ENCODE peak calls at places on chromosomes 6 and 20, in six cellular contexts. P is A673, T is neural progenitor cell, W is testis, G is NT2/D1, V is IMR-90. X is an unnamed sample. For H3K9me3, H3K27me3 and H3K4me1, the result is how much of the 10 kb centered on the place peaks cover.

GRCh38 chr6:117280922-117281321 is 15.6 kb downstream of the VGLL2 start:
- DNase-seq in P (no peak), G (no peak), T (no peak), V (no peak), W (no peak), X (no peak)

GRCh38 chr6:48111143-48111506 is at the start of gene PTCHD4:
- DNase-seq in W (no peak), G (peak), V (peak), T (peak), P (no peak), X (peak)

GRCh38 chr6:40352527-40353170 is 234.5 kb downstream of the LRFN2 start:
- DNase-seq in P (no peak), W (no peak), V (no peak), G (no peak), T (no peak), X (no peak)

GRCh38 chr6:119676230-119676629 is 326.7 kb upstream of the MAN1A1 start:
- DNase-seq in G (no peak), W (no peak), V (no peak), T (no peak), P (no peak), X (no peak)

GRCh38 chr20:36153754-36154695 is 515 bp upstream of the EPB41L1 start:
- DNase-seq in W (peak), P (peak), G (no peak), T (peak), V (peak), X (peak)

GRCh38 chr6:49326337-49326736 is 136.7 kb downstream of the MMUT start:
- DNase-seq in G (no peak), W (no peak), P (peak), T (no peak), V (peak), X (no peak)

GRCh38 chr20:43799150-43799711 is 72.4 kb upstream of the GTSF1L start:
- DNase-seq in W (peak), P (no peak), G (no peak), V (peak), T (no peak), X (no peak)

GRCh38 chr20:17611540-17612286 is 41.8 kb downstream of the DSTN start:
- DNase-seq in G (no peak), P (no peak), T (peak), V (no peak), W (no peak), X (no peak)

GRCh38 chr6:106083618-106084017 is 2.5 kb upstream of the PRDM1 start:
- DNase-seq in W (no peak), G (no peak), P (no peak), T (no peak), V (no peak), X (no peak)

GRCh38 chr6:27448456-27448855 is 24.4 kb downstream of the ZNF184 start:
- DNase-seq in V (no peak), W (no peak), T (no peak), G (no peak), P (no peak), X (no peak)
- H3K9me3 ChIP-seq in V (under half), W (under half), T (under half), G (half or more), P (half or more), X (half or more)

GRCh38 chr6:122612838-122613237 is 2.6 kb downstream of the PKIB start:
- DNase-seq in P (no peak), G (no peak), V (no peak), T (no peak), W (no peak), X (no peak)
- H3K27me3 ChIP-seq in P (under half), G (under half), V (under half), T (under half), W (under half), X (under half)

DNA sequence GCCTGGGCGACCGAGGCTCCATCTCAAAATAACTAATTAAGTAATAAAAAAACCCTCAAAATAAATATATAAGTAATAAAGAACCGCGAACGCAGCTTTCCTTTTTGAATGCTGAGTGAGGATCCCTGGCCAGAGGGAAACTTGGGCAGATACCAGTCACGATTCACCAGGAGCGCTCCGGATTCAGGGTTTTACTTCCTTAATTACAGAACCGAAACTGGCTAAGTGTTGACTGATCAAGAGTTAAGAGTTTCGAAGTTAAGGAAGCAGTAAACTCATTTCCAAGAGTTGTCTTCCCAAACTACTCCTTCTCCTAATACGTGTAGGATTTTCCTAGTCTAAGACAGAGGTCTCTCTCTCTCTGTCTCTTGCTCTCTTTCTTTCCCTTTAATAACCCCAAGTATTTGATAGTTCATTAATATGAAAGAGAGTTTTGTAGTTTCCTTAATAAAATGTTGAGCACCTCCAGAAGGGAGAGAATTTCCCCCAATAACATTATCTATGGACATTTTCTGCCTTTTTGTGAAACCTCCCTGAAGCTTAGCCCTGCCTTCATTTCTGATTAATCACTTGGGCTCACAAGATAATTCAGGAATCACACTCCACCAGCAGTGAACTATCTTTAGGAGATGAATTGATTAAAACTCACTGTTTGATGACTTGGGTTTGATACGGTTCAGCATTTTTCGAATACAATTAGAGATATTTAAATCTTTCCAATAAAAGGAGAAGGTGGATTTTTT is 61.5 kb upstream of the ZNF217 start:
- DNase-seq in T (no peak), P (no peak), G (no peak), V (no peak), W (no peak), X (no peak)
- H3K4me1 ChIP-seq in T (under half), P (half or more), G (under half), V (under half), W (under half), X (under half)

DNA sequence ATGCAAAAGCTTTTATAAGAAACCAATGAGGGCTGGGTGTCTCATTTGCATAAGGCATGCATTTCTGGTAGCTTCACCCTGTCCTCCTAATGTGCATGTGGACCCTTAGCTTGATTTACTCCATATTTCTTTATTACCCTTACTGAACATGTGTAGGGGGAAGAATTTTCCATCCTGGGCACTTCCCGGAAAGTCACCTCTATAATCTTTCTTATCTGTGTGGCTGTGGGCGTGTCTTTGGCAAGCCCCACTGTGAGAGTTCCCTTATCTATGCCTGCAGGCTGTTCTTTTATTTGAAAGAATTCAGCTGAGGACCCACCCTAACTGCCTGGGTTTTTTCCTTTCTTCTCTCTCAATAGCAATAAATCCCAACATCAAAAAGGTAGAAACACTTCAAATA is 627.8 kb downstream of the DOK5 start:
- DNase-seq in V (no peak), T (no peak), W (no peak), P (no peak), G (no peak), X (no peak)
- H3K9me3 ChIP-seq in V (under half), T (under half), W (under half), P (under half), G (under half), X (under half)

DNA sequence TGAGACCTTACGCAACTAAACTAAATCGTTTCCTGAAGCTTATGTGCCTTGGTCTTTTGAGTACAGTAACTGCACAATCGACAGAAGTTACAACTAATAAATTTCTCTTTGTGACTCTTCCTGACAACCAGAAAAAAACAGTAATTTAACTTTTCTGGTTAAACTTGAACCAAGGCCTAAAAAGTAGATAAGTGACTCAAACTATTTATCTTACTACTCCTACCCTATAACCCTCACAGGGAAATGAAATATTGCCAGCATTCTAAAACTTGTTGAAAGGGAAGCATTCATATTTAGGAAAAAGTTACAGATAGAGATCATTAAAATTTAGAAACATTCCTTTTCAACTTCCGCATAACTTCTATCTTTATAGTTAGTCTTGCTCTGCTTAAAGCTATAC is 1034.4 kb downstream of the EYS start:
- DNase-seq in V (no peak), W (no peak), G (no peak), T (no peak), P (no peak), X (no peak)
- H3K27me3 ChIP-seq in V (under half), W (under half), G (under half), T (under half), P (under half), X (under half)

DNA sequence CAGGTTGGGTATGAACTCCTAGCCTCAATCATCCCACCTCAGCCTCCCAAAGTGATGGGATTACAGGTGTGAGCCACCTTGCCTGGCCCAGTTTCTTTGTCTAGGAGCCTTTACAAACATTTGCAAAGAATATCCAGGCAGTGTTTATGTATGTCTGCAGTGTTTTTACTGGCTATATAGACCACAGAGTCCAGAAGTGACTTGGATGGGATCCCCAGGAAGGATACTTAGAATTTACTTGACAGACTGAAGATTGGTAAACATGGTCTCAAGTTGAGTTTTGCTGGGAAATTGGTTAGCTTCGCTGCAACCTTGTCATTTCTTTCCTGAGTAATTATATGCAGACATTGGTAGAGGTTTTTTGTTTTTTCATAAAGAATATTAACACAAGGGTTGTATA is 23.8 kb downstream of the JARID2 start:
- DNase-seq in P (no peak), W (no peak), T (no peak), V (no peak), G (no peak), X (no peak)
- H3K4me1 ChIP-seq in P (half or more), W (half or more), T (half or more), V (under half), G (under half), X (half or more)

DNA sequence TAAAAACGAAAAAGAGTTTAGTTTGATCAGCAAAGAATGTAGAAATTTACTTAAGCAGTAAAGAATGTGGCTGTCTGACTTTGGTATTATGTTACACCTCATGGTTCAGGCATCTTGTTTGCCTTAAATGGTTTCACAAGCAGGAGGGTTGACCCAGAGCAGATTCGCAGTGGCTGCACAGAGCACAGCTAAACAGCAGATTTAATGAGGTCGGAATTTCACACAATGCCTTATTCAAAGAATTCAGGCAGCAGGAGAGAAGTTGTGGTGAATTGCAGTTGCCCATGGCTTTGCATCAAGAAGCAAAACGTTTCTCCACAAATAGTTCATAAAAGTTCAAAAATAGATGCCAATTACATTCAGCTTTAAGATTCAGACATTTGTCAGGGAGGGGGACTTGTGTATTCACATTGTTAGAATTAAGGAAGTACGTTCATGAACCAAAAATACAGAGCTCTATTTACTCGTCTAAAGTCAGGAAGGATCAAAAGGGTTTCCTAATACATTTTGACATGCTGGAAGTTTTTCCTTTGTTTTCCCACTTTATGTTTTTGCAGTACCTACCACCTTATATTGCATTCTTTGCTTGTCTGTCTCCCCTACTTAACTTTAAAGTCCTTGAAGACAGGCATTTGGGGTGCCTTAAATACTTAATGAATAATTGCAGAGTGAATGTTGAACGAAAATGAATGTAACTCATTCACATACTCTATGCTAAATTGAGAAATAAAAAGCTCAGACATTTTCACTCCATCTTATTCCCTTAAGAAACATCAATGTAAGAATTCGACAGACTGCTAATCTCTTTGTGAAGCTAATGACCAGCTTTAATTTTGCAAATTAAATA is 1163.6 kb upstream of the CITED2 start:
- DNase-seq in G (peak), T (peak), P (peak), W (peak), V (peak), X (no peak)
- H3K9me3 ChIP-seq in G (under half), T (under half), P (under half), W (under half), V (under half), X (under half)

DNA sequence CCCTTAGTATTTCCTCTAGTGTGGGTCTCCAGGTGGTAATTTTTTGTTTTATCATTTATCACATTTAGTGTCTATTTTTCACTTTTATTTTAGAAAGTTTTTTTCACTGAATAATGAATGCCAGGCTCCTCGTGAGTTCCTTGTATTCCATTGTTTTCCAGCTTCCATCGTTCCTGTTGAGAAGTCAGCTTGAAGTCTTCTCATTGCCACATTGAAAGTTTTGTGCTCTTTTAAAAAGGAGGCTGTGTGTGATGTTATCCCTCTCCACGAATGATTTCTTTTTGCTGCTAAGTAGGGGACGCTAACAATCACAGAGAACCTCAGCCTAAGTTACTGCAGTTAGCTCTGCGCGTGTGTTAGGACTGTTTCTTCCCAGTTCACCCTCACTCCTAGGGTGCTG is 194.5 kb downstream of the TAF4 start:
- DNase-seq in P (no peak), V (no peak), T (no peak), G (no peak), W (no peak), X (no peak)
- H3K27me3 ChIP-seq in P (under half), V (under half), T (under half), G (half or more), W (under half), X (half or more)

X was measured in left ventricle myocardium inferior.